ENCODE peak calls at places on chromosomes 5 and 9, in seven cellular contexts. K is HepG2, J is HCT116, G is SK-N-SH, H is K562, U is GM12878, S is H1. X is an unnamed sample.

GRCh38 chr5:137206030-137206715 is 293.0 kb downstream of the SPOCK1 start:
- DNase-seq in K (no peak), J (no peak), S (no peak), G (no peak), U (no peak), H (no peak), X (no peak)

GRCh38 chr5:7208911-7209310 is 187.0 kb upstream of the ADCY2 start:
- DNase-seq in U (no peak), G (no peak), S (no peak), H (no peak), J (no peak), K (no peak), X (no peak)

GRCh38 chr9:134554011-134554749 is 87.4 kb upstream of the COL5A1 start:
- DNase-seq in J (no peak), H (no peak), G (no peak), S (no peak), U (no peak), K (no peak), X (no peak)

GRCh38 chr9:37859043-37859442 is 44.9 kb downstream of the SLC25A51 start:
- DNase-seq in G (no peak), H (peak), S (no peak), U (no peak), K (no peak), J (no peak), X (peak)

GRCh38 chr5:65426656-65427055 is 55.1 kb downstream of the ADAMTS6 start:
- DNase-seq in H (no peak), K (no peak), J (no peak), G (no peak), U (no peak), S (no peak), X (no peak)

GRCh38 chr9:95246547-95246946 is 71.0 kb downstream of the FANCC start:
- DNase-seq in U (no peak), H (no peak), S (no peak), K (no peak), G (no peak), J (no peak), X (no peak)

GRCh38 chr5:150320048-150320555 is 17.4 kb upstream of the ARSI start:
- DNase-seq in J (no peak), S (no peak), U (no peak), K (no peak), G (no peak), H (no peak), X (peak)

GRCh38 chr5:95760291-95761191 is 29.4 kb downstream of the RHOBTB3 start:
- DNase-seq in G (no peak), K (peak), S (no peak), H (no peak), J (no peak), U (peak), X (no peak)

GRCh38 chr5:31383734-31384133 is 148.2 kb downstream of the DROSHA start:
- DNase-seq in S (no peak), U (no peak), J (no peak), K (no peak), H (peak), G (peak), X (no peak)

GRCh38 chr5:91839232-91839631 is 456.1 kb upstream of the ARRDC3 start:
- DNase-seq in J (no peak), G (no peak), K (no peak), U (no peak), H (no peak), S (no peak), X (no peak)

GRCh38 chr5:125302577-125302976 is 556.1 kb upstream of the ZNF608 start:
- DNase-seq in H (no peak), U (no peak), J (no peak), G (no peak), K (no peak), S (no peak), X (no peak)

GRCh38 chr9:97548379-97548778 is 46.9 kb downstream of the TMOD1 start:
- DNase-seq in G (no peak), S (no peak), K (no peak), J (no peak), U (no peak), H (no peak), X (no peak)

GRCh38 chr9:90838098-90838497 is 36.5 kb downstream of the SYK start:
- DNase-seq in K (no peak), H (no peak), G (no peak), S (no peak), U (no peak), J (no peak), X (peak)

GRCh38 chr9:4081948-4082347 is 217.9 kb downstream of the GLIS3 start:
- DNase-seq in G (no peak), H (no peak), J (no peak), S (no peak), K (no peak), U (no peak), X (no peak)

GRCh38 chr5:95857185-95857945 is 34.8 kb upstream of the GLRX start:
- DNase-seq in U (no peak), G (no peak), H (peak), K (peak), J (no peak), S (no peak), X (no peak)

GRCh38 chr9:86664603-86665002 is 282.7 kb downstream of the GAS1 start:
- DNase-seq in K (no peak), G (no peak), S (no peak), U (no peak), H (no peak), J (no peak), X (no peak)

GRCh38 chr5:86546582-86546981 is 71.2 kb upstream of the COX7C start:
- DNase-seq in G (no peak), J (peak), S (no peak), H (no peak), U (no peak), K (no peak), X (no peak)

GRCh38 chr5:151661968-151662732 is 24.6 kb downstream of the SPARC start:
- DNase-seq in G (no peak), H (no peak), K (no peak), J (no peak), S (no peak), U (peak), X (no peak)

GRCh38 chr9:134055981-134056461 is 11.8 kb downstream of the BRD3 start:
- DNase-seq in J (no peak), U (no peak), G (peak), K (no peak), H (no peak), S (no peak), X (peak)

GRCh38 chr9:138117101-138117750 is 239.6 kb downstream of the CACNA1B start:
- DNase-seq in K (no peak), H (no peak), S (no peak), J (no peak), G (no peak), U (no peak), X (no peak)

DNA sequence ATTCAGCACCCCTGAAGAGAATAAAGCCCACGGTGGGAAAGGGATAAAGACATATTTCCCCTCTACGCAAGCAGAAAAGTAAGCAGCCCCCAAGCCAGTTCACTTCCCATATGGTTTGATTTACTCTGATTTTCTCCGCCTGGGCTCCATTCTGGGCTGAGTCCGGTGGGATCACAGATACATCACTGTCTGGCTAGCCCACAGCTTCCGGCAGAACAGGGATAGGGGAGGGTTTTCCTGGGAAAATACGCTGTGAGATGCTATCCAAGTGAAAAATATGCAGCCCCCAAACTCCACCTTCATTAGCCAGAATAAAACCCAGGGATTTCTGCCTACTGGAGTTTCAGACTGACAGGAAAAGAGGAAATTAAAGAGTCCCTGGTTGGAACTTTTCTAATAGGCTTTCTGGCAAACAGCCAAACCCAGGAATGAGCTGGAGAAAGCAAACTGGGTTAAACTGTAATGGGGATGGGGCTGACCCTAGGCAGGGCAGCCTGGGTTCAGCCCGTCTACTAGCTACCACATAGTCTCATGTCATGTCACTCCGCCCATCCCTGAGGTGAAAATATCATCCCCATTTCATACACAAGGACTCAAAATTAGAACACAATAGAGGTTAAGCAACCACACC is 16.9 kb upstream of the NIPAL4 start:
- DNase-seq in G (peak), S (no peak), H (no peak), K (no peak), U (no peak), J (no peak), X (no peak)
- TF ChIP-seq JUND in G (no peak), S (no peak), H (no peak), K (no peak), U (no peak), J (no peak), X (no peak)

DNA sequence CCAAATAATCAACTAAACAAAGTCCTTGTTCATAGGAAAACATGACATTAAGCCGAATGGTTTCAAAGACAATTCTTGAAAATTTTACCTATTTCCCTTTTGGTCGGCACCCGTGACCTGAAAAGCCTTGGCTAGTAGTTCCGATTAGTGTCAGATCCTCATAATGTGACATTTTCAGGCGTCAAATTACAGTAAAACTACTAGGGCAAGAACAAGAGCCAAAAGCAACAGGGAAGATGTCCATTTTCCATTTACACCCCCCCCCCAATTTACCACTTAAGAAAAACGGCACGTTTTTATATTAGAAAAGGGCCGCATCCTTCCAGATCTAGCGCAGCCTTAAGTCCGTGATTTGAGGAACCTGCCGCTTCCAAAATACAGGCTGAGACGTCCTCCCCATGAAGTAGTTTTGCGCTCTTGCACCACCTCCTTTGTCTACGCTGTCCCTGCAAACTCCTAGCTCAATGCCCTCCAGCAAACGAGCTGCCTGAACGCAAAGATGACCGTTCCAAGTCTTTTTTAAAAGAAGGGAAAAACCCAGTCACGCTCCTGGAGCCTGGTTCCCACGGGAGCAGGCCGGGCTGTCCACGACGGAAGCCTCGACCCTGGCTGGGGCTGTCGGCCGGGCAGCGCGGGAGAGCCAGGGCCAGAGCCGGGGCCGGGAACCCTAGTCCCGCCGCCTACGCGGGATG is 687 bp downstream of the RNF130 start:
- DNase-seq in U (no peak), G (peak), J (no peak), K (no peak), S (no peak), H (peak), X (peak)
- TF ChIP-seq JUND in U (no peak), G (no peak), J (no peak), K (no peak), S (no peak), H (no peak), X (no peak)

GRCh38 chr5:4581289-4581688 is 558.8 kb upstream of the ADAMTS16 start:
- DNase-seq in S (no peak), K (no peak), U (no peak), H (no peak), G (no peak), J (no peak), X (no peak)

GRCh38 chr5:4580772-4581171 is 559.4 kb upstream of the ADAMTS16 start:
- DNase-seq in J (no peak), S (no peak), K (no peak), U (no peak), G (no peak), H (no peak), X (no peak)

GRCh38 chr5:4576161-4576748 is 563.9 kb upstream of the ADAMTS16 start:
- DNase-seq in H (no peak), G (no peak), S (no peak), J (no peak), K (no peak), U (no peak), X (no peak)

GRCh38 chr5:4575608-4576007 is 564.5 kb upstream of the ADAMTS16 start:
- DNase-seq in U (no peak), S (no peak), J (no peak), G (no peak), H (no peak), K (no peak), X (no peak)

GRCh38 chr5:4579679-4580078 is 560.5 kb upstream of the ADAMTS16 start:
- DNase-seq in S (no peak), U (no peak), H (no peak), J (no peak), K (no peak), G (no peak), X (no peak)
- TF ChIP-seq JUND in S (no peak), U (no peak), H (no peak), J (no peak), K (no peak), G (no peak), X (no peak)

GRCh38 chr9:74304598-74304997 is 192.5 kb upstream of the RORB start:
- DNase-seq in G (no peak), S (no peak), J (no peak), H (no peak), U (no peak), K (no peak), X (no peak)
- TF ChIP-seq JUND in G (no peak), S (no peak), J (no peak), H (no peak), U (no peak), K (no peak), X (no peak)

GRCh38 chr9:36191290-36191645 is 547 bp downstream of the CLTA start:
- DNase-seq in G (no peak), U (no peak), S (no peak), H (no peak), K (no peak), J (no peak), X (no peak)
- TF ChIP-seq JUND in G (no peak), U (no peak), S (no peak), H (no peak), K (no peak), J (no peak), X (no peak)

GRCh38 chr9:69411931-69412740 is 87.1 kb downstream of the ENTREP1 start:
- DNase-seq in J (no peak), H (no peak), S (no peak), U (no peak), G (peak), K (no peak), X (no peak)

GRCh38 chr9:69411246-69411645 is 86.2 kb downstream of the ENTREP1 start:
- DNase-seq in S (no peak), G (no peak), K (no peak), H (no peak), J (no peak), U (no peak), X (no peak)

DNA sequence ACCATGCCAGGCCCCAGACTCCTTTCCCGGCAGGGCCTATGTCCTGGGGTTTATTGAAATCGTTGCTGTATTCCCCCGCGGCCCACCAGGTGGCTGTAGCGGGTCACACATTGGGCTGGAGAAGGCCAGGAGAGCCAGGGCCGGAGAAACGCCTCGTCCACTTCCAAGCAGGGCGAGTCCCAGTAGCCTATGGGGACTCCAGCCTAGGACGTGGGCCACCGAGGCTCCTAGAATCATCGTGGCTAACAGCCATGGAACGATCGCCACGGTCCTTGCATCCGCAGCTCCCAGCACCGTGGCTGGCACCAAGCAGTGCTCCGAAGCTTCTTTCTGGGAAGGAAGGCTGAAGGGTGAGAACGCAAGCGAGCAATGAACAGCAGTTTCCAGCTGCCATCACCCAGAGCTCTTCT is 87.7 kb downstream of the ENTREP1 start:
- DNase-seq in G (peak), K (peak), U (no peak), S (peak), H (peak), J (peak), X (no peak)
- TF ChIP-seq JUND in G (no peak), K (no peak), U (no peak), S (no peak), H (no peak), J (no peak), X (no peak)

GRCh38 chr9:16561121-16561520 is 309.3 kb downstream of the BNC2 start:
- DNase-seq in K (no peak), G (no peak), J (no peak), S (no peak), U (no peak), H (no peak), X (no peak)
- TF ChIP-seq JUND in K (no peak), G (no peak), J (no peak), S (no peak), U (no peak), H (no peak), X (no peak)

X was measured in T47D.